ENCODE peak calls at places on chromosomes 12 and 14, in eight cellular contexts. K is stimulated activated CD4-positive, alpha-beta T cell treated with anti-CD3 and anti-CD28 coated beads, Interleukin-12 subunit alpha, Interleukin-12 subunit beta, amount 100 ng/mL, for 4 hours; M is MCF 10A; W is lower leg skin; D is left colon; E is T-helper 9 cell; V is Calu3; P is activated naive CD8-positive, alpha-beta T cell treated with anti-CD3 and anti-CD28 coated beads, Interleukin-2, amount 50 U/mL, for 24 hours. T is an unnamed sample.

GRCh38 chr12:52909256-52909655 is 4.4 kb upstream of the KRT8 start:
- DNase-seq in E (no peak), D (no peak), V (no peak), W (no peak), K (no peak), M (no peak), P (no peak), T (no peak)

GRCh38 chr12:31369712-31370521 is 44.0 kb upstream of the SINHCAF start:
- DNase-seq in V (no peak), W (no peak), D (peak), E (no peak), M (no peak), K (no peak), P (no peak), T (no peak)

GRCh38 chr12:23472329-23472971 is 477.0 kb downstream of the SOX5 start:
- DNase-seq in W (no peak), E (no peak), D (no peak), K (no peak), P (no peak), M (peak), V (no peak), T (no peak)

GRCh38 chr12:104638218-104638617 is 181.5 kb downstream of the CHST11 start:
- DNase-seq in P (no peak), E (no peak), W (no peak), K (no peak), V (no peak), M (no peak), D (no peak), T (no peak)

GRCh38 chr12:121579190-121579791 is 1.5 kb downstream of the KDM2B start:
- DNase-seq in E (peak), P (peak), M (no peak), V (no peak), D (peak), K (peak), W (peak), T (no peak)

GRCh38 chr12:55188974-55189556 is 31.8 kb upstream of the OR10A7 start:
- DNase-seq in E (no peak), M (peak), D (peak), W (no peak), K (no peak), P (peak), V (peak), T (peak)

GRCh38 chr12:57089259-57090245 is 638 bp downstream of the NAB2 start:
- DNase-seq in W (peak), M (peak), K (peak), D (peak), P (peak), E (peak), V (peak), T (peak)

GRCh38 chr12:51028126-51028810 is 2.1 kb upstream of the SLC11A2 start:
- DNase-seq in P (no peak), W (no peak), K (no peak), V (peak), D (peak), M (peak), E (no peak), T (peak)

GRCh38 chr12:30047499-30048262 is 263.9 kb upstream of the TMTC1 start:
- DNase-seq in W (no peak), M (peak), V (no peak), E (no peak), P (no peak), K (no peak), D (no peak), T (no peak)

GRCh38 chr12:24948452-24948815 is 467 bp downstream of the BCAT1 start:
- DNase-seq in V (no peak), D (no peak), W (no peak), M (no peak), K (peak), P (peak), E (no peak), T (no peak)

GRCh38 chr12:92546826-92547348 is 155.9 kb upstream of the PLEKHG7 start:
- DNase-seq in K (no peak), P (no peak), W (no peak), D (no peak), V (peak), E (no peak), M (no peak), T (no peak)

GRCh38 chr12:4133636-4134433 is 139.7 kb upstream of the CCND2 start:
- DNase-seq in V (no peak), M (no peak), W (peak), D (no peak), K (no peak), E (no peak), P (no peak), T (no peak)

GRCh38 chr12:16310934-16311333 is 33.4 kb upstream of the SLC15A5 start:
- DNase-seq in K (no peak), P (no peak), E (no peak), M (no peak), V (no peak), D (no peak), W (no peak), T (no peak)

GRCh38 chr12:120474092-120474960 is 4.8 kb upstream of the SRSF9 start:
- DNase-seq in K (no peak), M (peak), V (peak), W (no peak), E (no peak), P (no peak), D (no peak), T (peak)

GRCh38 chr14:97458302-97459137 is 661.3 kb downstream of the VRK1 start:
- DNase-seq in P (peak), V (no peak), K (peak), W (peak), E (peak), D (peak), M (no peak), T (no peak)

GRCh38 chr12:19915392-19916192 is 452.7 kb upstream of the PDE3A start:
- DNase-seq in M (peak), W (no peak), D (no peak), P (no peak), V (peak), K (no peak), E (no peak), T (no peak)

GRCh38 chr12:70933133-70933532 is 12.6 kb upstream of the PTPRR start:
- DNase-seq in P (no peak), K (no peak), W (no peak), V (no peak), M (no peak), D (no peak), E (no peak), T (no peak)

GRCh38 chr14:53103941-53104340 is 49.2 kb downstream of the DDHD1 start:
- DNase-seq in M (no peak), K (no peak), V (peak), D (no peak), E (no peak), P (no peak), W (no peak), T (no peak)

GRCh38 chr14:76909266-76909665 is 83.1 kb downstream of the LRRC74A start:
- DNase-seq in E (no peak), V (no peak), W (no peak), M (peak), P (no peak), K (no peak), D (no peak), T (no peak)

GRCh38 chr12:75665216-75665615 is 153.8 kb upstream of the KRR1 start:
- DNase-seq in E (no peak), W (no peak), D (no peak), K (no peak), M (no peak), P (no peak), V (no peak), T (peak)

GRCh38 chr12:65200007-65200665 is 30.8 kb downstream of the LEMD3 start:
- DNase-seq in P (no peak), M (peak), V (no peak), D (no peak), K (no peak), W (no peak), E (no peak), T (no peak)

GRCh38 chr12:6072302-6072752 is 52.1 kb downstream of the VWF start:
- DNase-seq in P (no peak), V (no peak), E (no peak), K (no peak), W (no peak), D (no peak), M (peak), T (peak)

GRCh38 chr14:89451229-89451628 is 34.2 kb upstream of the FOXN3 start:
- DNase-seq in K (no peak), P (no peak), D (no peak), W (no peak), V (no peak), E (no peak), M (no peak), T (no peak)

GRCh38 chr12:607541-608001 is 55.7 kb downstream of the NINJ2 start:
- DNase-seq in K (no peak), D (no peak), P (no peak), V (peak), M (no peak), E (no peak), W (no peak), T (no peak)

GRCh38 chr12:3718100-3718499 is 34.8 kb downstream of the CRACR2A start:
- DNase-seq in E (no peak), D (no peak), V (no peak), W (no peak), K (no peak), M (no peak), P (no peak), T (no peak)

GRCh38 chr12:70214972-70215617 is 28.1 kb upstream of the CNOT2 start:
- DNase-seq in W (no peak), D (no peak), E (no peak), V (no peak), M (no peak), P (no peak), K (no peak), T (no peak)

GRCh38 chr12:48803693-48804092 is 14.6 kb upstream of the CACNB3 start:
- DNase-seq in K (no peak), M (no peak), E (no peak), D (no peak), W (no peak), V (no peak), P (no peak), T (no peak)

GRCh38 chr12:115213538-115213961 is 529.6 kb upstream of the TBX3 start:
- DNase-seq in W (no peak), E (no peak), P (no peak), V (no peak), K (no peak), M (no peak), D (no peak), T (no peak)

GRCh38 chr14:59017285-59017965 is 171.0 kb upstream of the DAAM1 start:
- DNase-seq in K (no peak), D (no peak), E (no peak), W (no peak), P (no peak), V (no peak), M (no peak), T (no peak)

GRCh38 chr12:115763982-115764621 is 513.4 kb downstream of the MED13L start:
- DNase-seq in E (no peak), M (no peak), D (no peak), K (no peak), W (no peak), P (no peak), V (no peak), T (no peak)

GRCh38 chr12:56029666-56030293 is 8.9 kb downstream of the IKZF4 start:
- DNase-seq in P (peak), D (peak), E (peak), K (no peak), M (peak), V (peak), W (no peak), T (peak)

GRCh38 chr14:91038439-91038838 is 22.0 kb downstream of the RPS6KA5 start:
- DNase-seq in K (no peak), V (no peak), M (peak), W (no peak), D (no peak), P (no peak), E (no peak), T (no peak)

GRCh38 chr14:53938126-53938671 is 18.4 kb downstream of the BMP4 start:
- DNase-seq in E (no peak), P (no peak), M (no peak), V (no peak), W (no peak), K (no peak), D (no peak), T (no peak)

GRCh38 chr14:98819132-98819866 is 452.7 kb downstream of the BCL11B start:
- DNase-seq in D (no peak), K (no peak), V (peak), E (no peak), W (no peak), P (no peak), M (no peak), T (no peak)

GRCh38 chr14:24688030-24688658 is 54.2 kb upstream of the GZMB start:
- DNase-seq in W (no peak), V (no peak), P (no peak), E (no peak), D (no peak), K (no peak), M (no peak), T (no peak)

GRCh38 chr12:13102481-13103195 is 829 bp downstream of the GSG1 start:
- DNase-seq in K (no peak), D (no peak), W (no peak), V (no peak), E (no peak), P (no peak), M (peak), T (peak)